ENCODE peak calls at places on chromosomes 6 and 20, in five cellular contexts. D, T, V, P and Y are unnamed samples.

GRCh38 chr20:38114353-38114791 is 50.7 kb downstream of the TGM2 start:
- DNase-seq in D (peak), T (peak), V (no peak), P (no peak), Y (no peak)

GRCh38 chr6:64782877-64783276 is 924.1 kb downstream of the EYS start:
- DNase-seq in D (no peak), T (no peak), V (no peak), P (no peak), Y (no peak)

GRCh38 chr20:10137533-10137932 is 81.1 kb upstream of the SNAP25 start:
- DNase-seq in D (no peak), T (no peak), V (no peak), P (no peak), Y (no peak)

GRCh38 chr20:4490595-4491280 is 231.0 kb upstream of the PRND start:
- DNase-seq in D (no peak), T (peak), V (no peak), P (no peak), Y (no peak)

GRCh38 chr20:6533828-6534388 is 233.6 kb upstream of the BMP2 start:
- DNase-seq in D (no peak), T (peak), V (no peak), P (no peak), Y (no peak)

GRCh38 chr20:24980321-24981053 is 12.1 kb downstream of the APMAP start:
- DNase-seq in D (no peak), T (no peak), V (no peak), P (no peak), Y (no peak)

GRCh38 chr20:4898282-4898681 is 103.0 kb downstream of the SLC23A2 start:
- DNase-seq in D (no peak), T (peak), V (peak), P (no peak), Y (peak)

GRCh38 chr6:31899882-31900722 is 1.8 kb downstream of the ZBTB12 start:
- DNase-seq in D (no peak), T (no peak), V (no peak), P (no peak), Y (no peak)

GRCh38 chr6:119986934-119987549 is 637.5 kb upstream of the MAN1A1 start:
- DNase-seq in D (no peak), T (no peak), V (no peak), P (no peak), Y (no peak)

GRCh38 chr6:30690403-30691207 is at the start of gene NRM:
- DNase-seq in D (peak), T (peak), V (peak), P (peak), Y (peak)

GRCh38 chr6:84061613-84062398 is 28.2 kb downstream of the MRAP2 start:
- DNase-seq in D (no peak), T (no peak), V (no peak), P (no peak), Y (no peak)

GRCh38 chr6:112245511-112246203 is 8.7 kb downstream of the LAMA4 start:
- DNase-seq in D (no peak), T (peak), V (no peak), P (no peak), Y (no peak)

GRCh38 chr6:124622351-124622750 is 339.9 kb upstream of the RNF217 start:
- DNase-seq in D (no peak), T (no peak), V (no peak), P (no peak), Y (no peak)

GRCh38 chr6:53699462-53699861 is 33.9 kb upstream of the KLHL31 start:
- DNase-seq in D (no peak), T (no peak), V (no peak), P (no peak), Y (no peak)

GRCh38 chr6:20433929-20434328 is 32.2 kb downstream of the E2F3 start:
- DNase-seq in D (no peak), T (no peak), V (no peak), P (no peak), Y (no peak)

GRCh38 chr6:116370717-116371383 is at the start of gene DSE:
- DNase-seq in D (peak), T (peak), V (peak), P (peak), Y (peak)
- H3K27ac ChIP-seq in D (no peak), T (peak), V (peak), P (no peak), Y (peak)

GRCh38 chr6:26330835-26331808 is 33.9 kb upstream of the BTN3A2 start:
- DNase-seq in D (peak), T (peak), V (no peak), P (peak), Y (no peak)
- H3K4me3 ChIP-seq in D (peak), T (peak), V (no peak), P (peak), Y (no peak)

GRCh38 chr6:75155586-75155985 is 50.3 kb downstream of the COL12A1 start:
- DNase-seq in D (no peak), T (no peak), V (no peak), P (no peak), Y (no peak)

GRCh38 chr6:75158176-75158575 is 47.7 kb downstream of the COL12A1 start:
- DNase-seq in D (no peak), T (no peak), V (no peak), P (no peak), Y (no peak)

GRCh38 chr6:75154973-75155372 is 50.9 kb downstream of the COL12A1 start:
- DNase-seq in D (no peak), T (no peak), V (no peak), P (no peak), Y (no peak)

GRCh38 chr6:75156186-75156878 is 49.5 kb downstream of the COL12A1 start:
- DNase-seq in D (no peak), T (no peak), V (no peak), P (no peak), Y (no peak)

GRCh38 chr6:75157336-75157735 is 48.5 kb downstream of the COL12A1 start:
- DNase-seq in D (no peak), T (no peak), V (no peak), P (no peak), Y (no peak)
- H3K27ac ChIP-seq in D (no peak), T (no peak), V (no peak), P (no peak), Y (no peak)

GRCh38 chr6:114419175-114419574 is 76.4 kb upstream of the HS3ST5 start:
- DNase-seq in D (no peak), T (no peak), V (no peak), P (no peak), Y (no peak)

GRCh38 chr6:114418304-114418972 is 75.6 kb upstream of the HS3ST5 start:
- DNase-seq in D (no peak), T (no peak), V (no peak), P (no peak), Y (no peak)

GRCh38 chr6:114421219-114421618 is 78.4 kb upstream of the HS3ST5 start:
- DNase-seq in D (no peak), T (no peak), V (no peak), P (no peak), Y (no peak)
- H3K4me3 ChIP-seq in D (no peak), T (no peak), V (no peak), P (no peak), Y (no peak)

GRCh38 chr6:37110455-37111155 is 59.3 kb upstream of the PIM1 start:
- DNase-seq in D (no peak), T (no peak), V (no peak), P (no peak), Y (no peak)

GRCh38 chr6:37106554-37106953 is 63.4 kb upstream of the PIM1 start:
- DNase-seq in D (no peak), T (no peak), V (no peak), P (no peak), Y (no peak)

GRCh38 chr6:37111156-37111461 is 58.8 kb upstream of the PIM1 start:
- DNase-seq in D (no peak), T (no peak), V (no peak), P (no peak), Y (no peak)

GRCh38 chr6:37106982-37107453 is 62.9 kb upstream of the PIM1 start:
- DNase-seq in D (no peak), T (no peak), V (no peak), P (no peak), Y (no peak)

GRCh38 chr6:37109714-37110454 is 60.1 kb upstream of the PIM1 start:
- DNase-seq in D (peak), T (no peak), V (no peak), P (no peak), Y (no peak)
- H3K27ac ChIP-seq in D (peak), T (no peak), V (peak), P (peak), Y (no peak)

GRCh38 chr20:35276408-35276807 is 1.5 kb downstream of the MMP24OS start:
- DNase-seq in D (no peak), T (no peak), V (no peak), P (no peak), Y (no peak)
- H3K4me3 ChIP-seq in D (peak), T (peak), V (peak), P (peak), Y (no peak)

DNA sequence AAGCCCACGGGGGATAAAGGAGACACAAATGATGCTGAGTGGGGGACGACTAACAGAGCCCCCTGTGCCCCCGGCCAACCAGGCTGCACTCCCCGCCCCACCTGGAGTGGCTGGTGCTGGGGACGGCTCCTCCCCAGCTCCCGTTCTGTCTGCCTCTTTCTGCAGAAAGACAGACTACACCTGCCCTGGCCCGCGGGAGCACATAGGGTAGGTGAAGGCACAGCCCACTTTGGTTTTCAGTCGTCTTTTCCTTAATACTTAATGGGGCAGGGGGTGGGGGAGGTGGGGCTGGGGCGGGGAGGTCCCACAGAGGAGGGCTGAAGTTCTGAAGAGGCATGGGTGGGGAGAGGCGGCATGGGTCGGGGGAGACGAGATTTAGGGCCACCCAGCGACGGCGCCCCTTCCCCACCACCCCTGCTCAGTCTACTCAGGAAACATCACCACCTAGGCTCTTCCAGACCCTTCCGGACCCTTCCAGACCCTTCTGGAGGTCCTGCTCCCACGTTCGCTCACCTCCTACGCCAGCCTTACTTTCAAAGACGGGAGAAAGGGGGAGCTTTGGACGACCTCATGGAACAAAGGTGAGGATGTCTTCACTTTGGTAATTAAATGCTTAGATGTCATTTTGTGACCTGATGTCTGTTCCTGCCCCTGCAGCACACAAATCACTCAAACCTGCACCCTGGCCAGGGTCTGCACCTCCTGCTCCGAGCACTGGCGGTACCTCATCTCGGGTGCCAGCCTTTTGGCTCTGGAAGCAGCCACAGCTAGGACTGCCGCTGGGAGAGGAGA is 21.2 kb upstream of the FRMD1 start:
- DNase-seq in D (no peak), T (no peak), V (no peak), P (peak), Y (no peak)
- H3K27ac ChIP-seq in D (no peak), T (no peak), V (no peak), P (no peak), Y (no peak)

DNA sequence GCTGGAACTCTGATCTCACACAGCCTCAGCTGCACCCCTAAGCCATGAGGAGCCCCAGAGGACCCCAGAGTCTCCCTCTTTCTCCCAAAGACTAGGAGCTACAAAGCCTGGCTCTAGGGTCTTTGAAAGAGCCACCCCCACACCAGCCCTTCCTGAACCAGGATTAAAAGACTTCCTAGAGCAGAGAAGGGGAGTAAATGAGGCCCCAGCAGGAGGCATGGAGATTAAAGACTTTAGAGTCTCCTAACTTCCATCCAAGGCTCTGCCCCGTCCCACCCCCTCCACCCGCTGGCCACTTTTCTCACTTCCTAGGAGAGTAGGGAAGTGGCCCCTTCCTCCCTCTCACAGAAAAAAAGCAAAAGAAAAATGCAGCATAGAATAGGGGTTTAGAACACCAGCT is 1.7 kb downstream of the PREX1 start:
- DNase-seq in D (no peak), T (no peak), V (no peak), P (no peak), Y (no peak)
- H3K4me3 ChIP-seq in D (no peak), T (no peak), V (peak), P (peak), Y (peak)

GRCh38 chr6:143973097-143973979 is 34.7 kb downstream of the PLAGL1 start:
- DNase-seq in D (no peak), T (no peak), V (no peak), P (no peak), Y (no peak)
- H3K27ac ChIP-seq in D (no peak), T (no peak), V (no peak), P (no peak), Y (no peak)

GRCh38 chr6:12011276-12012112 is 618 bp upstream of the HIVEP1 start:
- DNase-seq in D (peak), T (peak), V (peak), P (peak), Y (peak)

GRCh38 chr6:12009904-12010634 is 2.0 kb upstream of the HIVEP1 start:
- DNase-seq in D (no peak), T (peak), V (no peak), P (no peak), Y (no peak)

GRCh38 chr6:12012231-12012565 is at the start of gene HIVEP1:
- DNase-seq in D (no peak), T (no peak), V (peak), P (no peak), Y (no peak)

GRCh38 chr6:12009180-12009748 is 2.8 kb upstream of the HIVEP1 start:
- DNase-seq in D (no peak), T (no peak), V (peak), P (no peak), Y (no peak)

GRCh38 chr6:12010635-12011275 is 1.4 kb upstream of the HIVEP1 start:
- DNase-seq in D (peak), T (no peak), V (peak), P (no peak), Y (peak)
- H3K4me3 ChIP-seq in D (peak), T (peak), V (peak), P (peak), Y (peak)